ENCODE peak calls at places on chromosomes 6 and 20, in seven cellular contexts. Y is upper lobe of right lung, E is ascending aorta, Z is A549, M is Peyer's patch, G is transverse colon, U is tibial artery. A is an unnamed sample.

GRCh38 chr6:151265282-151265681 is 25.5 kb downstream of the AKAP12 start:
- DNase-seq in G (no peak), Y (no peak), U (no peak), E (no peak), M (no peak), Z (no peak), A (no peak)

GRCh38 chr6:108983151-108983550 is 111.5 kb downstream of the SESN1 start:
- DNase-seq in Z (no peak), E (no peak), Y (no peak), U (no peak), M (no peak), G (no peak), A (no peak)

GRCh38 chr6:128997880-128998279 is 114.9 kb downstream of the LAMA2 start:
- DNase-seq in M (no peak), Y (no peak), E (no peak), G (no peak), U (no peak), Z (no peak), A (no peak)

GRCh38 chr6:65706436-65706835 is 590 bp downstream of the EYS start:
- DNase-seq in M (no peak), Y (no peak), Z (no peak), U (no peak), G (no peak), E (no peak), A (no peak)

GRCh38 chr6:25939593-25939992 is 9.1 kb upstream of the SLC17A2 start:
- DNase-seq in G (no peak), U (no peak), Y (no peak), M (no peak), E (no peak), Z (no peak), A (no peak)

GRCh38 chr6:44049163-44049988 is 77.9 kb downstream of the MRPL14 start:
- DNase-seq in Z (no peak), G (no peak), M (peak; percentile 27), E (no peak), Y (no peak), U (no peak), A (peak; percentile 27)

GRCh38 chr6:93088675-93089575 is 330.4 kb downstream of the EPHA7 start:
- DNase-seq in Y (no peak), E (no peak), U (no peak), M (no peak), Z (no peak), G (no peak), A (no peak)

GRCh38 chr20:45328451-45328850 is 19.8 kb downstream of the SDC4 start:
- DNase-seq in Z (no peak), M (no peak), Y (no peak), G (no peak), E (no peak), U (no peak), A (no peak)

GRCh38 chr6:38815250-38815649 is 100.1 kb downstream of the DNAH8 start:
- DNase-seq in E (no peak), Z (no peak), G (no peak), M (no peak), U (no peak), Y (no peak), A (no peak)

GRCh38 chr6:157034433-157035230 is 257.5 kb downstream of the ARID1B start:
- DNase-seq in U (no peak), M (no peak), Z (peak; percentile 43), E (no peak), Y (no peak), G (no peak), A (no peak)

GRCh38 chr20:10788877-10789276 is 115.1 kb upstream of the JAG1 start:
- DNase-seq in E (no peak), U (peak; percentile 71), M (no peak), Y (no peak), Z (no peak), G (no peak), A (no peak)

GRCh38 chr6:103672169-103672568 is 1187.5 kb downstream of the HACE1 start:
- DNase-seq in U (no peak), E (no peak), G (no peak), Z (no peak), Y (no peak), M (no peak), A (no peak)

GRCh38 chr20:61988665-61989064 is 77.0 kb downstream of the TAF4 start:
- DNase-seq in M (no peak), U (no peak), Y (no peak), G (no peak), E (no peak), Z (no peak), A (no peak)

GRCh38 chr20:61991476-61991875 is 74.2 kb downstream of the TAF4 start:
- DNase-seq in M (no peak), U (no peak), Y (no peak), E (no peak), G (no peak), Z (no peak), A (no peak)

GRCh38 chr20:61990484-61990883 is 75.2 kb downstream of the TAF4 start:
- DNase-seq in Z (no peak), G (no peak), Y (no peak), M (no peak), E (no peak), U (no peak), A (no peak)

GRCh38 chr20:61986762-61987321 is 78.8 kb downstream of the TAF4 start:
- DNase-seq in M (no peak), G (no peak), Z (no peak), E (no peak), U (no peak), Y (no peak), A (peak; percentile 50)

DNA sequence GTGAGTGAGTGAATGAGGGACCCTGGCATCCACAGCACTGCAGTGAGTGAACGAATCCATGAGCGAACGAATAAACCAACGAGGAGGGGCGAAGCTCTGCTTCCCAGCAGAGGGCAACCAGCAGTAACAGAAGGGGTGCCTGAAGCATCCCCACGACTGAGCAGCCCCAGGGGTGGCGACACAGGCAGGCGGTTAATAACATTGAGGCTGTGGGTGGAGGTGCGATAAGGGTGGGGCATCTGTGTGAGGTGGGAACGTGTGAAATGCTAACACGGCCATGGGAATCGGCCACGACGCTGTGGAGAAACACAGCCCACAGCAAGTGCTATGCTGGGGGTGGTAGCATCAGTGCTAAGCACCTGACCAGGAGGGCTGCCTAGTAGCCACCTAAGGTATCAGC is 75.9 kb downstream of the TAF4 start:
- DNase-seq in E (no peak), G (no peak), U (no peak), M (no peak), Y (no peak), Z (no peak), A (no peak)
- H3K9me3 ChIP-seq in E (peaks cover 20% of the 10 kb centered on the region), G (peaks cover 9% of the 10 kb centered on the region), U (peaks cover 12% of the 10 kb centered on the region), M (no peaks in the 10 kb centered on the region), Y (peaks cover 12% of the 10 kb centered on the region), Z (peaks cover 27% of the 10 kb centered on the region), A (no peaks in the 10 kb centered on the region)

GRCh38 chr20:49290608-49291191 is 12.8 kb upstream of the ZNFX1 start:
- DNase-seq in Y (no peak), Z (no peak), E (no peak), G (no peak), M (no peak), U (no peak), A (no peak)

GRCh38 chr20:49288784-49289696 is 11.2 kb upstream of the ZNFX1 start:
- DNase-seq in G (no peak), Z (no peak), M (no peak), Y (no peak), E (no peak), U (no peak), A (no peak)

GRCh38 chr20:49292010-49292409 is 14.2 kb upstream of the ZNFX1 start:
- DNase-seq in E (no peak), Y (no peak), M (no peak), U (no peak), G (no peak), Z (no peak), A (no peak)

GRCh38 chr20:49291200-49291599 is 13.3 kb upstream of the ZNFX1 start:
- DNase-seq in U (no peak), Y (no peak), G (no peak), M (no peak), E (no peak), Z (no peak), A (no peak)

DNA sequence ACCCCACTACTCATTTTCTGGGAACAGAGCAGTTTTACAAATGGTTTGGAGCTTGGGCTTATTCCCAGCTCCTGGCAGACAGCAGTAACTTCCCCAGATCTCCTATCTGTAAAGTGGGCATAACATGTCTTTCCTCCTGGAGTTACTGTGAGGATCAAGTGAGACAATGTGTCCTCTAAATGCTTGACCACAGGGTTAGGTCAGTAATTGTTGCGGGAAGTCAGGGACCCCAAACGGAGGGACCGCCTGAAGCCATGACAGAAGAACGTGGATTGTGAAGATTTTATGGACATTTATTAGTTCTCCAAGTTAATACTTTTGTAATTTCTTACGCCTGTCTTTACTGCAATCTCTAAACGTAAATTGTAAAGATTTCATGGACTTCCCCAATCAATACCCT is 15.3 kb upstream of the ZNFX1 start:
- DNase-seq in Z (no peak), U (no peak), E (no peak), G (no peak), Y (no peak), M (no peak), A (no peak)
- H3K9me3 ChIP-seq in Z (no peaks in the 10 kb centered on the region), U (no peaks in the 10 kb centered on the region), E (no peaks in the 10 kb centered on the region), G (no peaks in the 10 kb centered on the region), Y (no peaks in the 10 kb centered on the region), M (no peaks in the 10 kb centered on the region), A (no peaks in the 10 kb centered on the region)

DNA sequence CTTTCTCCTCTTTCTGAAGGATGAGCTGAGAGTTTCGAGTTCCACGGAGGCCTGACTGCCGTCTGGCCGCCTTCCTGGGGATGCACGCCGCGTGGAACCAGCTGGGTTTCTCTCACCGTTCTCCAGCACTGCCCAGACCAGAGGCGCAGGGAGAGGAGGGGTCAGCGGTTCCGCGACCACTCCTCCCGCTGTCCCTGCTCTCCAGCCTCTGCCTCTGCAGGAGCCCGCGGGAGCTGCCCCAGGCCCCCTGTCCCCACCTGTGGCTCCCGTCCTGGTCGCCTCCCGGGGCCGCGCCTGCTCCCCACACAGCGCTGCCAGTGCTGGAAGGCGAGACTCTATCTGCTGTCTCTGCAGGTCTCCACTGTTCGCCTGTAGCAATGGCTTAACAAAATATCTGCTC is 106.8 kb upstream of the AFDN start:
- DNase-seq in E (no peak), M (no peak), Y (no peak), Z (no peak), U (no peak), G (no peak), A (no peak)
- H3K9me3 ChIP-seq in E (peaks cover 7% of the 10 kb centered on the region), M (no peaks in the 10 kb centered on the region), Y (no peaks in the 10 kb centered on the region), Z (no peaks in the 10 kb centered on the region), U (peaks cover 9% of the 10 kb centered on the region), G (no peaks in the 10 kb centered on the region), A (peaks cover 7% of the 10 kb centered on the region)

DNA sequence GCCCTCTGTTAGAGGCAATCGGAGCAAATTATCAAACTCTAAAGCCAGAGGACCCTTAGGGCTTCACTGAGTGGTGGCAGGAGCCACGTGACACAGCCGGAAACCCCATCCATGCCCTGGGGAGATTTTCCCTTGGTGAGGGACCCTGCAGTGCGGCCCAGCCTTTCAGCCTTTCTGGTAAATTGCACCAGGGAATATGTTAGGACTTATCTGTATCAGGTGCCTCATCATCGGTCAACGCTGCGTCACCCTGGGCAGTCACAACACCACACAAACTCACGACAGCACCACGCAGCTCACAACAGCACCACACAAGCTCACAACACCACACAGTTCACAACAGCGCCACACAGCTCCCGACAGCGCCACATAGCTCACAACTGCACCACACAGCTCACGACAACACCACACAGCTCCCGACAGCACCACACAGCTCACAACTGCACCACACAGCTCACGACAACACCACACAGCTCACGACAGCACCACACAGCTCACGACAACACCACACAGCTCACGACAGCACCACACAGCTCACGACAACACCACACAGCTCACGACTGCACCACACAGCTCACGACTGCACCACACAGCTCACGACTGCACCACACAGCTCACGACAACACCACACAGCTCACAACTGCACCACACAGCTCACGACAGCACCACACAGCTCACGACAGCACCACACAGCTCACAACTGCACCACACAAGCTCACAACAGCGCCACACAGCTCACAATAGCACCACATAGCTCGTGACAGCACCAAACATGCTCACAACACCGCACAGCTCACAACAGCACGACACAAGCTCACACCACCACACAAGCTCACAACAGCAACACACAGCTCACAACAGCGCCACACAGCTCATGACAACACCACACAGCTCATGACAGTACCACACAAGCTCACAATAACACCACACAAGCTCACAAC is 199.0 kb downstream of the DLL1 start:
- DNase-seq in U (peak; percentile 28), Z (no peak), Y (no peak), M (peak; percentile 14), G (no peak), E (no peak), A (peak; percentile 22)
- H3K9me3 ChIP-seq in U (no peaks in the 10 kb centered on the region), Z (no peaks in the 10 kb centered on the region), Y (no peaks in the 10 kb centered on the region), M (no peaks in the 10 kb centered on the region), G (no peaks in the 10 kb centered on the region), E (no peaks in the 10 kb centered on the region), A (no peaks in the 10 kb centered on the region)

A was measured in left lung.